ENCODE peak calls at places on chromosome 14, in ten cellular contexts. L, V, T, W, M, B, N, O, K and C are unnamed samples.

GRCh38 chr14:79629372-79629771 is 581.9 kb downstream of the DIO2 start:
- DNase-seq in K (no peak), B (no peak), L (peak; percentile 4), M (no peak), V (no peak), T (no peak), W (no peak), N (no peak), O (no peak), C (no peak)

GRCh38 chr14:68976160-68977067 is 2.7 kb downstream of the ACTN1 start:
- DNase-seq in N (no peak), B (no peak), K (no peak), V (no peak), L (no peak), O (no peak), M (no peak), T (no peak), W (no peak), C (no peak)

GRCh38 chr14:68222154-68222553 is 402.6 kb downstream of the RAD51B start:
- DNase-seq in B (no peak), T (no peak), N (no peak), W (no peak), O (no peak), M (no peak), V (no peak), K (no peak), L (no peak), C (no peak)

GRCh38 chr14:26811756-26812305 is 214.0 kb upstream of the NOVA1 start:
- DNase-seq in L (no peak), V (no peak), W (no peak), B (no peak), T (no peak), N (no peak), K (no peak), O (no peak), M (no peak), C (no peak)

GRCh38 chr14:72975776-72976175 is 49.5 kb downstream of the DCAF4 start:
- DNase-seq in O (no peak), L (peak; percentile 18), K (no peak), B (no peak), T (no peak), V (no peak), W (no peak), N (no peak), M (no peak), C (no peak)

GRCh38 chr14:100747021-100747586 is 20.4 kb downstream of the DLK1 start:
- DNase-seq in B (no peak), W (no peak), L (no peak), N (peak; percentile 78), O (no peak), T (no peak), K (peak; percentile 98), M (peak; percentile 64), V (no peak), C (no peak)

GRCh38 chr14:44035707-44036106 is 471.4 kb downstream of the FSCB start:
- DNase-seq in W (no peak), T (no peak), L (no peak), V (no peak), N (no peak), K (no peak), M (no peak), B (no peak), O (no peak), C (no peak)

GRCh38 chr14:50018236-50019210 is 97.8 kb downstream of the VCPKMT start:
- DNase-seq in V (no peak), M (no peak), W (no peak), O (no peak), B (no peak), T (no peak), L (no peak), K (peak; percentile 55), N (no peak), C (no peak)

GRCh38 chr14:101134851-101135486 is 231.4 kb upstream of the RTL1 start:
- DNase-seq in T (no peak), N (no peak), B (no peak), L (no peak), V (no peak), O (no peak), K (no peak), M (no peak), W (no peak), C (no peak)

GRCh38 chr14:21543426-21544350 is 17.5 kb upstream of the SALL2 start:
- DNase-seq in O (peak; percentile 27), L (peak; percentile 42), T (no peak), N (no peak), M (no peak), W (no peak), V (no peak), B (no peak), K (no peak), C (no peak)

GRCh38 chr14:26872510-26872909 is 274.7 kb upstream of the NOVA1 start:
- DNase-seq in M (no peak), W (no peak), V (no peak), O (peak; percentile 10), T (no peak), B (no peak), K (peak; percentile 16), L (peak; percentile 12), N (no peak), C (no peak)

GRCh38 chr14:74988131-74988530 is 14.6 kb upstream of the EIF2B2 start:
- DNase-seq in K (peak; percentile 44), W (no peak), L (no peak), N (no peak), M (no peak), B (no peak), T (no peak), V (no peak), O (no peak), C (no peak)

GRCh38 chr14:35042632-35043031 is 3.4 kb upstream of the FAM177A1 start:
- DNase-seq in W (no peak), L (no peak), N (no peak), K (no peak), T (no peak), V (no peak), O (no peak), M (no peak), B (no peak), C (no peak)

GRCh38 chr14:55388160-55388559 is 23.5 kb downstream of the ATG14 start:
- DNase-seq in T (no peak), V (no peak), W (no peak), O (no peak), K (peak; percentile 89), B (no peak), N (no peak), M (no peak), L (no peak), C (no peak)

GRCh38 chr14:24409956-24410355 is 11.2 kb downstream of the NYNRIN start:
- DNase-seq in M (no peak), T (no peak), V (no peak), N (no peak), B (no peak), K (no peak), W (no peak), L (no peak), O (no peak), C (no peak)

GRCh38 chr14:103735439-103735814 is 19.8 kb downstream of the ZFYVE21 start:
- DNase-seq in O (no peak), B (no peak), T (no peak), W (no peak), L (no peak), V (no peak), M (no peak), K (no peak), N (no peak), C (no peak)
- H3K27ac ChIP-seq in O (peak overlapping the region; percentile 80), B (no peak overlapping the region), T (peak overlapping the region; percentile 13), W (no peak overlapping the region), L (no peak overlapping the region), V (no peak overlapping the region), M (peak overlapping the region; percentile 31), K (no peak overlapping the region), N (no peak overlapping the region), C (no peak overlapping the region)

DNA sequence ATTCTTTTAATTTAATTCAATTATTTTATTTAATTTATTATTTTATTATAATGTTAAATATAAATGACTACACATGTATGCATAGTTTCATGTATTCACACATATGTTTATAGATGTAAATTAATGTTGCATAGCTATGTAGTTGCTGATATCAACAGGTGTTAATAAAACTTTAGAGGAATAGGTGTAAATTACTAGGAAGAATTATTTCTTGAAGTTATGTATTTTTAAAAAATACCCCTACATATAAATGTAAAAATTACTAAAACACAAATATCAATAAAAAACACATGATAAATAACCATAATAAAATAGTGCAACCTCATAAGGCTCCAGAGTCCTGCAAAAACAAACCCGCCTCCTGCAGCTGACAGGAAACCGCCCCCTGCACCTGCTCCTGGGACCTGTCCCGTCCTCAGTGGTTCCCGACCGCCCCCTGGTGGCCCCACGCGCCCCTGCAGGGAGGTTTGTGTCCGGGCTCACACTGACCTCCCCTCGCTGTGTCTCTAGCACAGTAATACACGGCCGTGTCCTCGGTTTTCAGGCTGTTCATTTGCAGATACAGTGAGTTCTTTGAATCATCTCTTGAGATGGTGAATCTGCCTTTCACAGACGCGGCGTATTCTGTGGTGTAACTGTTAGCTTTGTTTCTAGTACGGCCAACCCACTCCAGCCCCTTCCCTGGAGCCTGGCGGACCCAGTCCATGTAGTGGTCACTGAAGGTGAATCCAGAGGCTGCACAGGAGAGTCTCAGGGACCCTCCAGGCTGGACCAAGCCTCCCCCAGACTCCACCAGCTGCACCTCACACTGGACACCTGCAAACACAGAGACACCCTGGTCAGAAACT is 1264.0 kb downstream of the TMEM121 start:
- DNase-seq in V (peak; percentile 53), L (peak; percentile 2), N (no peak), T (no peak), K (no peak), O (no peak), M (peak; percentile 83), B (peak; percentile 79), W (peak; percentile 55), C (no peak)
- H3K9me3 ChIP-seq in V (no peaks in the 10 kb centered on the region), L (peaks cover 34% of the 10 kb centered on the region), N (no peaks in the 10 kb centered on the region), T (no peaks in the 10 kb centered on the region), K (no peaks in the 10 kb centered on the region), O (no peaks in the 10 kb centered on the region), M (no peaks in the 10 kb centered on the region), B (no peaks in the 10 kb centered on the region), W (no peaks in the 10 kb centered on the region), C (peaks cover 14% of the 10 kb centered on the region)

GRCh38 chr14:99246536-99247083 is 25.4 kb downstream of the BCL11B start:
- DNase-seq in O (no peak), L (peak; percentile 51), T (no peak), V (no peak), M (peak; percentile 19), N (no peak), W (no peak), K (no peak), B (peak; percentile 71), C (no peak)
- H3K27me3 ChIP-seq in O (peaks cover 35% of the 10 kb centered on the region), L (peaks cover 80% of the 10 kb centered on the region), T (no peaks in the 10 kb centered on the region), V (no peaks in the 10 kb centered on the region), M (peaks cover 64% of the 10 kb centered on the region), N (no peaks in the 10 kb centered on the region), W (no peaks in the 10 kb centered on the region), K (peaks cover 38% of the 10 kb centered on the region), B (no peaks in the 10 kb centered on the region), C (no peaks in the 10 kb centered on the region)

DNA sequence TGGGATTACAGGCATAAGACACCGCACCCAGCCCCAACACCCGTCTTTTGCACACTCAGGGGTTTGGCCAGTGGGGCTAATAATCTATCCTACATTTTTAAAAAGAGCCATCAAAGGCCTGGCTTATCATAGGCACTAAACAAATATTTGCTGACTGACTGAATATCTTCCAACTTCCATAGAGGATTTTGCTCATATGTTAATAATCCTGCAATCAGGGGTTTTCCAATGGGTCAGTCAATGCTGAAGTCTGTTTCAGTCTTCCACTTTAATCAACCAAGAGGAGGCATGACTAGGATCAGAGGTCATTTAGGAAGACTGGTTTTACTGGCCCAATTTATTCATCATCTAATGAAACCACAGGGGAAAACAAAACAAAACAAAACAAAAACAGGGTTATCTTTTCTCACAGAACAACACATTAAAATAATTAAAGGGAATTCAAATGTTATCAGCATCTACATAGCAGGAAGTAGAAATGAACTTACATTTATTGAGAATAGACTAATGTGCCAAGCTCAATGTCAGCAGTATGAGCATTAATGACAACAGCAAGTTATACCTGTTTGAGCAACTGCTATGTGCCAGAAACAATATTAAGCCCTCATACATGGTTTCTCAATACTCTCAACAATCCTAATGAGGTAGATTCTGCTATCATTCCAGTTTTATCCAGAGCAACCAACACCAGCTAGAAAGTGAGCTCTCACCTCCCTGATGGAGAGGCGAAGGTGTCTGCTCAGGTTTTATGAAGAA is 372.2 kb downstream of the EGLN3 start:
- DNase-seq in B (no peak), O (no peak), M (no peak), T (no peak), N (no peak), L (no peak), V (no peak), K (no peak), W (no peak), C (no peak)
- H3K27ac ChIP-seq in B (no peak overlapping the region), O (no peak overlapping the region), M (no peak overlapping the region), T (no peak overlapping the region), N (no peak overlapping the region), L (no peak overlapping the region), V (no peak overlapping the region), K (no peak overlapping the region), W (no peak overlapping the region), C (no peak overlapping the region)